ENCODE peak calls at places on chromosomes 1 and 21, in five cellular contexts. One of them, this sample, is unnamed.

GRCh38 chr1:243525085-243525487 is 269.2 kb downstream of the SDCCAG8 start:
- DNase-seq in H1: no peak
- DNase-seq in GM12878: no peak
- DNase-seq in HepG2: peak; percentile 13
- DNase-seq in K562: no peak
- DNase-seq in this sample: no peak

GRCh38 chr21:46268371-46268770 is 17.0 kb downstream of the MCM3AP start:
- DNase-seq in K562: no peak
- DNase-seq in HepG2: no peak
- DNase-seq in H1: no peak
- DNase-seq in GM12878: no peak
- DNase-seq in this sample: no peak

GRCh38 chr1:93633313-93633712 is 48.3 kb downstream of the BCAR3 start:
- DNase-seq in GM12878: no peak
- DNase-seq in HepG2: no peak
- DNase-seq in K562: no peak
- DNase-seq in H1: no peak
- DNase-seq in this sample: no peak

GRCh38 chr1:111792249-111792648 is 36.5 kb downstream of the DDX20 start:
- DNase-seq in K562: no peak
- DNase-seq in GM12878: no peak
- DNase-seq in H1: no peak
- DNase-seq in HepG2: peak; percentile 10
- DNase-seq in this sample: no peak

GRCh38 chr1:245589827-245590421 is 435.1 kb downstream of the KIF26B start:
- DNase-seq in K562: no peak
- DNase-seq in HepG2: no peak
- DNase-seq in H1: no peak
- DNase-seq in GM12878: no peak
- DNase-seq in this sample: no peak

GRCh38 chr1:222283147-222283768 is 264.6 kb downstream of the HHIPL2 start:
- DNase-seq in HepG2: no peak
- DNase-seq in GM12878: no peak
- DNase-seq in K562: no peak
- DNase-seq in H1: no peak
- DNase-seq in this sample: no peak

GRCh38 chr1:24970399-24970753 is 40.3 kb upstream of the RUNX3 start:
- DNase-seq in K562: peak; percentile 32
- DNase-seq in HepG2: peak; percentile 28
- DNase-seq in GM12878: no peak
- DNase-seq in H1: no peak
- DNase-seq in this sample: peak; percentile 52

GRCh38 chr1:39852214-39852791 is 31.0 kb downstream of the TRIT1 start:
- DNase-seq in K562: no peak
- DNase-seq in H1: no peak
- DNase-seq in GM12878: no peak
- DNase-seq in HepG2: peak; percentile 69
- DNase-seq in this sample: no peak

GRCh38 chr1:7449750-7450149 is 321.3 kb upstream of the VAMP3 start:
- DNase-seq in K562: no peak
- DNase-seq in GM12878: no peak
- DNase-seq in H1: no peak
- DNase-seq in HepG2: no peak
- DNase-seq in this sample: no peak

GRCh38 chr1:66676616-66677298 is 75.5 kb upstream of the DYNLT5 start:
- DNase-seq in GM12878: no peak
- DNase-seq in H1: no peak
- DNase-seq in K562: no peak
- DNase-seq in HepG2: no peak
- DNase-seq in this sample: no peak

GRCh38 chr1:202638019-202638887 is 72.0 kb downstream of the SYT2 start:
- DNase-seq in K562: no peak
- DNase-seq in HepG2: no peak
- DNase-seq in GM12878: no peak
- DNase-seq in H1: no peak
- DNase-seq in this sample: no peak

GRCh38 chr21:45130324-45130774 is 56.0 kb downstream of the ADARB1 start:
- DNase-seq in K562: no peak
- DNase-seq in HepG2: no peak
- DNase-seq in GM12878: no peak
- DNase-seq in H1: no peak
- DNase-seq in this sample: no peak

GRCh38 chr1:50651476-50652263 is 228.4 kb upstream of the DMRTA2 start:
- DNase-seq in H1: no peak
- DNase-seq in HepG2: no peak
- DNase-seq in K562: no peak
- DNase-seq in GM12878: no peak
- DNase-seq in this sample: no peak

GRCh38 chr1:54118704-54119103 is 34.1 kb downstream of the CDCP2 start:
- DNase-seq in K562: no peak
- DNase-seq in H1: no peak
- DNase-seq in GM12878: no peak
- DNase-seq in HepG2: no peak
- DNase-seq in this sample: no peak

GRCh38 chr1:54814148-54814498 is 13.0 kb upstream of the TTC22 start:
- DNase-seq in K562: no peak
- DNase-seq in HepG2: no peak
- DNase-seq in H1: peak; percentile 53
- DNase-seq in GM12878: no peak
- DNase-seq in this sample: no peak

GRCh38 chr1:119779869-119780356 is 11.2 kb upstream of the HMGCS2 start:
- DNase-seq in H1: no peak
- DNase-seq in K562: no peak
- DNase-seq in HepG2: no peak
- DNase-seq in GM12878: no peak
- DNase-seq in this sample: no peak

GRCh38 chr1:5745776-5746610 is 246.2 kb downstream of the NPHP4 start:
- DNase-seq in K562: peak; percentile 93
- DNase-seq in GM12878: no peak
- DNase-seq in H1: peak; percentile 92
- DNase-seq in HepG2: peak; percentile 52
- DNase-seq in this sample: peak; percentile 86

GRCh38 chr1:218705391-218705790 is 360.3 kb downstream of the TGFB2 start:
- DNase-seq in K562: no peak
- DNase-seq in H1: no peak
- DNase-seq in HepG2: no peak
- DNase-seq in GM12878: no peak
- DNase-seq in this sample: no peak

GRCh38 chr1:46246548-46247432 is 773 bp upstream of the RAD54L start:
- DNase-seq in H1: peak; percentile 87
- DNase-seq in K562: peak; percentile 69
- DNase-seq in HepG2: no peak
- DNase-seq in GM12878: no peak
- DNase-seq in this sample: no peak
- TF ChIP-seq USF2 in H1: no peak
- TF ChIP-seq USF2 in K562: no peak
- TF ChIP-seq USF2 in HepG2: no peak
- TF ChIP-seq USF2 in GM12878: no peak
- TF ChIP-seq USF2 in this sample: no peak

DNA sequence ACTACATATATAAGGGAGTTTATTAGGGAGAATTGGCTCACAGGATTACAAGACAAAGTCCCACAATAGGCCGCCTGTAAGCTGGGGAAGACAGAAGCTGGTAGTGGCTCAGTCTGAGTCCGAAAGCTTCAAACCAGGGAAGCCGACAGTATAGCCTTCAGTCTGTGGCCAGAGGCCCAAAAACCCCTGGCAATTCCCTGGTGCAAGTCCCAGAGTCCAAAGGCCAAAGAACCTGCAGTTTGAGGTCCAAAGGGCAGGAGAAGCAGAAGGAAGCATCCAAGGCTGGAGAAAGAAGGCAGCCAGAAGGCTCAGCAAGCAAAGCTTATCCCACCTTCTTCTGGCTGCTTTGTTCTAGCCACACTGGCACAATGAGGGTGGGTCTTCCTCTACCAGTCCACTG is 13.9 kb downstream of the TTLL7 start:
- DNase-seq in GM12878: no peak
- DNase-seq in HepG2: no peak
- DNase-seq in H1: no peak
- DNase-seq in K562: no peak
- DNase-seq in this sample: no peak
- TF ChIP-seq ATF2 in GM12878: no peak
- TF ChIP-seq ATF2 in HepG2: no peak
- TF ChIP-seq ATF2 in H1: no peak
- TF ChIP-seq ATF2 in K562: no peak
- TF ChIP-seq ATF2 in this sample: no peak

DNA sequence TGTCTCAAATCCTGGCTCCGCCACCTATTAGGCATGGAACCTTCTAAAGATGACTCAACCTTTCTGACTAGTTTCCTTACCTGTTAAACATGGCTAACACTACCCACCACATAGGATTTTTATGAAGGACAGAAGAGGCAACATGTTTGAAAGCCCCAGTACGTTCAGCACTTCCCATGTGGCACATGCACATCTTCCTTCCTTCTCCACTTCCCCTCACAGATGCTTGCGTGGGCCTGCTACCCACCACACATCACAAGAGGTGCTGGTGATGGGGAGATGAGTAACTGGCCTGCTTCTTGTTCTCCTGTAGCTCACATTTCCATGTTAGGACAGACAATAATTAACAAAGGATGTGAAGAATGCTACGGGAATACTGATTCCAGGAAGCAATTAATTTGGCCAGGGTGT is 7.1 kb downstream of the ZBTB21 start:
- DNase-seq in GM12878: no peak
- DNase-seq in K562: no peak
- DNase-seq in H1: no peak
- DNase-seq in HepG2: no peak
- DNase-seq in this sample: no peak
- TF ChIP-seq USF2 in GM12878: no peak
- TF ChIP-seq USF2 in K562: no peak
- TF ChIP-seq USF2 in H1: no peak
- TF ChIP-seq USF2 in HepG2: no peak
- TF ChIP-seq USF2 in this sample: no peak

DNA sequence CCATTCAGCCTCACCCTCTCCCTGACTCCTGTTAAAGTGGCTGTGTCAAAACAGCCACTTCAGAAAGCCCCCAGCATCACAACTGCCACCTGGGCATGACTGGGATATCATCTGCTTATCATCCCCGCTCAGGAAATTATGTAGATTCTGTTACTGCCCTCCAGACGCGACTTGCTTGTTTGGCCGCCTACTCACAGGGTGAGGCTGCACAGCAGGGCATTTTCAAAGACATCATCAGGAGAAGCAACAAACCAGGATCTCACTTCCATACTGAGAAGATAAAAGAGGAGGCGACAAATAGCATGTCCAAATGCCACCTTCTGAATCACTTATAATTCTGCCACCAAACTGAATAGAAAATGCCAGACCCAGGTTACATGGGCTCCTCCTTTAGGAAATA is 94.8 kb downstream of the MIS18A start:
- DNase-seq in K562: no peak
- DNase-seq in GM12878: no peak
- DNase-seq in HepG2: no peak
- DNase-seq in H1: peak; percentile 29
- DNase-seq in this sample: no peak
- TF ChIP-seq ATF2 in K562: no peak
- TF ChIP-seq ATF2 in GM12878: no peak
- TF ChIP-seq ATF2 in HepG2: no peak
- TF ChIP-seq ATF2 in H1: no peak
- TF ChIP-seq ATF2 in this sample: no peak

DNA sequence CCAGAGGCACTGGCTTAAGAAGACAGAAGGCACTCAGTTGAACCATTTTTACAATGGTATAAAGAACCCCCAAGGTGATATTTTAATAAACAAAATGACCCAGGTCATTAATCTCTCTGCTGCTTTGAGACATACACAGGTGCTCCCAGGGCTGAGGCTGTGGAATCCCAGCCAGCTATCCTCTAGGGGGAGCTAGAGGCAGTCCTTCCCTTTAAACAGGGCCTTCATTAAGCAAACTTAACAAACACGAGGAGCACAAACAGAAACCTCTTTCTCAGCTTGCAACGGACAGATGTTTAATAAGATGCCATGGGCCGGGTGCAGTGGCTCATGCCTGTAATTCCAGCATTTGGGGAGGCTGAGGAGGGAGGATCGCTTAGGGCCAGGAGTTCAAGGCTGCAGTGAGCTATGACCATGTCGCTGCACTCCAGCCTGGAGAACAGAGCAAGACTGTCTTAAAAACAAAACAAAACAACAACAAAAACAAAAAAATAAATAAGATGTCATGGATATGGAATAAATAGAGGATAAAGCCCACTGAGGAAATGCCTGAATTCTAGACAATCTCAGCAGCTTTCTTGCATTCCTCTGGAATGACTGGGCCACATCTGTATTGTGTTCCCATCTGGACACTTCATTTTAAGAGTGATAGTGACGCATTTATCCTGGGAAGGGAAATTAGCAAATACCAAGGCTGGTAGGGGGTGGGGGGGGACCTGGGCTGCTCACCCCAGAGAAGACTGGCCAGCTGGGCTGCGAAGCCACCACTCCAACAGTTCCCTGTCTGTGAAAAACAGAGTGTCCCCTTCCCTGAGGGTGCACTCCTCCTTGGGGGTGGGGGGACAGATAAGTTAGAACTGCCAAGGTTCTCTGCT is 106.5 kb downstream of the HIVEP3 start:
- DNase-seq in K562: peak; percentile 70
- DNase-seq in H1: peak; percentile 75
- DNase-seq in HepG2: peak; percentile 14
- DNase-seq in GM12878: no peak
- DNase-seq in this sample: peak; percentile 74
- TF ChIP-seq USF2 in K562: no peak
- TF ChIP-seq USF2 in H1: no peak
- TF ChIP-seq USF2 in HepG2: no peak
- TF ChIP-seq USF2 in GM12878: no peak
- TF ChIP-seq USF2 in this sample: no peak

GRCh38 chr1:33337994-33338494 is 17.1 kb upstream of the A3GALT2 start:
- DNase-seq in GM12878: no peak
- DNase-seq in K562: no peak
- DNase-seq in H1: no peak
- DNase-seq in HepG2: peak; percentile 52
- DNase-seq in this sample: no peak
- TF ChIP-seq ATF2 in GM12878: no peak
- TF ChIP-seq ATF2 in K562: no peak
- TF ChIP-seq ATF2 in H1: no peak
- TF ChIP-seq ATF2 in HepG2: no peak
- TF ChIP-seq ATF2 in this sample: no peak

GRCh38 chr21:20997633-20998455 is at the start of gene NCAM2:
- DNase-seq in HepG2: peak; percentile 9
- DNase-seq in H1: peak; percentile 88
- DNase-seq in K562: peak; percentile 75
- DNase-seq in GM12878: no peak
- DNase-seq in this sample: peak; percentile 73
- TF ChIP-seq USF2 in HepG2: no peak
- TF ChIP-seq USF2 in H1: no peak
- TF ChIP-seq USF2 in K562: no peak
- TF ChIP-seq USF2 in GM12878: no peak
- TF ChIP-seq USF2 in this sample: no peak

DNA sequence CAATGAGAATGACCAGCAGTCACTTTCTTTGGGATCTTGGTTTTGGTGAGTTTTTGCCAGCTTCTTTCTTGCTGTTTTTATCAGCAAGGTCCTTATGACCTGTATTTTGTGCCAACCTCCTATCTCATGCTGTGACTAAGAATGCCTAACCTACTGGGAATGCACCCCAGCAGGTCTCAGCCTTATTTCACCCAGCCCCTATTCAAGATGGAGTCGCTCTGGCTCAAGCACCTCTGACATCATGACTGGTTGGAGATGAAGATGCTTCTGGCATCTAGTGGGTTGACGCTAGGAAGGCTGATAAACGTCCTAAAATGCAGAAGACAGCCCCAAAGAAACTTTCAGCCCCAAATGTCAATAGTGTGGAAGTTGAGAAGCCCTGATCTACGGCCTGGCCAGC is 33.6 kb upstream of the NHLH2 start:
- DNase-seq in H1: no peak
- DNase-seq in GM12878: no peak
- DNase-seq in HepG2: no peak
- DNase-seq in K562: no peak
- DNase-seq in this sample: no peak
- TF ChIP-seq ATF2 in H1: no peak
- TF ChIP-seq ATF2 in GM12878: no peak
- TF ChIP-seq ATF2 in HepG2: no peak
- TF ChIP-seq ATF2 in K562: no peak
- TF ChIP-seq ATF2 in this sample: no peak